ENCODE peak calls at places on chromosomes 16 and 17, in six cellular contexts. N, J, G, U, D and X are unnamed samples.

GRCh38 chr17:81097943-81098308 is 63.0 kb downstream of the BAIAP2 start:
- DNase-seq in N (no peak), J (no peak), G (no peak), U (no peak), D (peak), X (no peak)

GRCh38 chr17:50922739-50923405 is 56.7 kb upstream of the TOB1 start:
- DNase-seq in N (no peak), J (no peak), G (no peak), U (no peak), D (no peak), X (no peak)

GRCh38 chr16:88809068-88809675 is 2.6 kb downstream of the APRT start:
- DNase-seq in N (no peak), J (no peak), G (no peak), U (no peak), D (no peak), X (no peak)

GRCh38 chr17:37841232-37841631 is 83.0 kb upstream of the TBC1D3K start:
- DNase-seq in N (no peak), J (no peak), G (no peak), U (no peak), D (no peak), X (no peak)

GRCh38 chr17:29444589-29444988 is 54.4 kb downstream of the TAOK1 start:
- DNase-seq in N (no peak), J (no peak), G (no peak), U (no peak), D (peak), X (peak)

GRCh38 chr16:20348365-20349185 is 3.9 kb downstream of the UMOD start:
- DNase-seq in N (peak), J (peak), G (peak), U (no peak), D (no peak), X (no peak)

GRCh38 chr17:19291646-19292376 is 54.6 kb downstream of the EPN2 start:
- DNase-seq in N (no peak), J (no peak), G (no peak), U (no peak), D (no peak), X (no peak)

GRCh38 chr16:73713817-73714495 is 582.7 kb upstream of the PSMD7 start:
- DNase-seq in N (peak), J (no peak), G (peak), U (no peak), D (peak), X (peak)

GRCh38 chr16:20401475-20402016 is 3.0 kb downstream of the PDILT start:
- DNase-seq in N (no peak), J (no peak), G (no peak), U (no peak), D (no peak), X (no peak)

GRCh38 chr16:78022347-78022746 is at the start of gene CLEC3A:
- DNase-seq in N (peak), J (no peak), G (no peak), U (no peak), D (no peak), X (no peak)

GRCh38 chr16:24858219-24859041 is 12.7 kb downstream of the SLC5A11 start:
- DNase-seq in N (peak), J (no peak), G (peak), U (peak), D (peak), X (peak)

GRCh38 chr16:7137560-7138330 is 194.9 kb upstream of the RBFOX1 start:
- DNase-seq in N (peak), J (no peak), G (no peak), U (no peak), D (no peak), X (peak)

GRCh38 chr17:66526827-66527226 is 224.4 kb downstream of the PRKCA start:
- DNase-seq in N (no peak), J (no peak), G (no peak), U (no peak), D (no peak), X (no peak)

GRCh38 chr17:80927791-80928216 is 63.8 kb upstream of the CHMP6 start:
- DNase-seq in N (peak), J (no peak), G (no peak), U (no peak), D (peak), X (peak)

GRCh38 chr16:1258218-1258587 is 2.3 kb downstream of the TPSD1 start:
- DNase-seq in N (no peak), J (no peak), G (no peak), U (no peak), D (no peak), X (no peak)

GRCh38 chr17:17570207-17570797 is 21.2 kb downstream of the PEMT start:
- DNase-seq in N (peak), J (no peak), G (peak), U (no peak), D (peak), X (peak)

GRCh38 chr16:81558444-81559175 is 114.0 kb downstream of the CMIP start:
- DNase-seq in N (peak), J (no peak), G (no peak), U (no peak), D (no peak), X (no peak)

GRCh38 chr17:68831170-68831569 is 124.0 kb downstream of the ABCA8 start:
- DNase-seq in N (no peak), J (no peak), G (no peak), U (no peak), D (no peak), X (no peak)

GRCh38 chr17:39618252-39618913 is 8.4 kb upstream of the PPP1R1B start:
- DNase-seq in N (no peak), J (no peak), G (no peak), U (no peak), D (no peak), X (no peak)

GRCh38 chr17:61401280-61402072 is 1.8 kb downstream of the TBX2 start:
- DNase-seq in N (no peak), J (no peak), G (peak), U (no peak), D (peak), X (no peak)

GRCh38 chr17:81898029-81898866 is 3.8 kb upstream of the NPB start:
- DNase-seq in N (peak), J (no peak), G (no peak), U (no peak), D (peak), X (peak)

GRCh38 chr17:18132711-18133110 is 24.2 kb downstream of the MYO15A start:
- DNase-seq in N (no peak), J (no peak), G (no peak), U (no peak), D (no peak), X (no peak)

GRCh38 chr17:1908699-1909309 is 79.0 kb downstream of the RPA1 start:
- DNase-seq in N (peak), J (no peak), G (peak), U (peak), D (peak), X (peak)

GRCh38 chr16:69848635-69849545 is 86.8 kb downstream of the WWP2 start:
- DNase-seq in N (no peak), J (no peak), G (no peak), U (no peak), D (peak), X (no peak)

GRCh38 chr16:15035163-15035729 is 20.6 kb downstream of the NTAN1 start:
- DNase-seq in N (no peak), J (no peak), G (no peak), U (no peak), D (no peak), X (peak)

GRCh38 chr17:50149425-50150353 is 788 bp downstream of the PPP1R9B start:
- DNase-seq in N (peak), J (no peak), G (peak), U (no peak), D (peak), X (no peak)

GRCh38 chr17:40960144-40960543 is 6.6 kb downstream of the KRT39 start:
- DNase-seq in N (no peak), J (no peak), G (no peak), U (no peak), D (peak), X (peak)

GRCh38 chr17:45221081-45221996 is at the start of gene FMNL1:
- DNase-seq in N (no peak), J (no peak), G (no peak), U (no peak), D (no peak), X (no peak)

GRCh38 chr16:65617421-65617820 is 495.6 kb upstream of the CDH11 start:
- DNase-seq in N (no peak), J (no peak), G (no peak), U (no peak), D (no peak), X (no peak)

GRCh38 chr17:80477647-80478478 is 1.5 kb upstream of the NPTX1 start:
- DNase-seq in N (peak), J (no peak), G (peak), U (no peak), D (peak), X (peak)

GRCh38 chr17:82845163-82845807 is 5.5 kb upstream of the ZNF750 start:
- DNase-seq in N (no peak), J (no peak), G (no peak), U (no peak), D (no peak), X (no peak)

GRCh38 chr17:5816491-5816890 is 232.2 kb upstream of the NLRP1 start:
- DNase-seq in N (no peak), J (no peak), G (peak), U (no peak), D (no peak), X (no peak)

GRCh38 chr17:55536205-55536604 is 25.0 kb upstream of the SMIM36 start:
- DNase-seq in N (no peak), J (no peak), G (no peak), U (no peak), D (no peak), X (no peak)

GRCh38 chr17:55545765-55546164 is 34.5 kb upstream of the SMIM36 start:
- DNase-seq in N (no peak), J (no peak), G (no peak), U (no peak), D (no peak), X (no peak)

GRCh38 chr17:55546481-55546880 is 35.2 kb upstream of the SMIM36 start:
- DNase-seq in N (no peak), J (no peak), G (no peak), U (no peak), D (no peak), X (no peak)

GRCh38 chr17:55543709-55544108 is 32.5 kb upstream of the SMIM36 start:
- DNase-seq in N (no peak), J (no peak), G (no peak), U (no peak), D (no peak), X (no peak)

DNA sequence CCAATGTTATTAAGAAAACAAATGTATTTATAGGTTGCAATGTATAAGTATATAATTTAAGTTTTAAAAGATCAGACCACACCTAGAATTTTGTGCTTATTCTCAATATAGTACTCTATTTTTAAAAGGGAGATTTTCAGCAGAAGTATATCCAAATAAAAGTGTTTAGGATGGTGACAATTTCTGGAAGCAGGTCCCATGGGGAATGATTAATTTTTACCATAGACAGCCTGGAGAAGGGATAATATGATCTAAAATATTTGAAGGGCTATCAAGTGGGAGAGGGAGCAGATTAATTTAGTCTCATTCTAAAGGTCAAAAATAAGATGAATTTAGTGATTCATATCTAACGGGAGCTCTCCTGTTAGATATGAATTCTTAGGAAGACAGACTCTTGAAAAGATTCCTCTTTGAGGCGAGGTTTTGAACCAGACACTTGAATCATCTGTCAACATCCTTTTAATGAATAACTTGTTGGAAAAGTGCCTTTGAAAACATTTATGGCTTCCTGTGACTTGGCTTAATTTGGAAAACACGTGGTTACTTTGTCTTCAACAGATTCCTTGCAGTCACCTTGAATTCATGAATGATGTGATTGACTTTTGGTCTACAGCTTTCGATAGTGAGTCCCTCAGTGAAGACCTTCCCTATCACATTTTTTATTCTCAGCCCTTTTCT is 29.3 kb upstream of the SMIM36 start:
- DNase-seq in N (no peak), J (no peak), G (no peak), U (no peak), D (peak), X (no peak)
- H3K23ac ChIP-seq in N (no peak), J (no peak), G (no peak), U (no peak), D (no peak), X (no peak)

GRCh38 chr16:4337540-4338088 is 13.5 kb downstream of the PAM16 start:
- DNase-seq in N (no peak), J (no peak), G (no peak), U (no peak), D (no peak), X (no peak)

GRCh38 chr16:4339455-4339854 is 11.7 kb downstream of the PAM16 start:
- DNase-seq in N (no peak), J (no peak), G (no peak), U (no peak), D (no peak), X (no peak)

GRCh38 chr16:4338712-4339299 is 12.3 kb downstream of the PAM16 start:
- DNase-seq in N (no peak), J (no peak), G (no peak), U (no peak), D (no peak), X (no peak)

GRCh38 chr16:4336701-4337539 is 14.2 kb downstream of the PAM16 start:
- DNase-seq in N (no peak), J (no peak), G (peak), U (no peak), D (no peak), X (no peak)

DNA sequence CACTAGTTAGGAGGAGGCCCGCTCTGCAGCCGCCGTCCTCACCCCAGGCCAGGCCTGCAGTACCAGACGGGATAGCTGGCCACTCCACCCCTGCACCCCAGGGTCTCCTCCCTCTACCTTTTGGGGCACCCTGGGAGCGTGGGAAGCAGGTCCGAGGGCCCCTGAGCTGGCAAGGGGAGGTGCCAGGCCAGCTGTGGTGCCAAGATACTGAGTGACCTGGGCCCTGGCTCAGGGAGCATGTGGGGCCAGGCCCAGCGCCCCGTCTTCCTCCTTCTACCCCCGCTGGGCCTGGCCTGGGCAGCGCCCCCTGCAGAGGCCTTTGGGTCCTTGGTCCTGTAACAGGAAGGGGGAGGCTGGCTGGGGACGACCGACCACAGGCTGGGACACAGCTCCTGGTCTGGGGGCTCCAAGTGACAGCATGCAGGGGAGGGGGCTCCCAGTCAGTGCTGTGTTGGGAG is 13.0 kb downstream of the PAM16 start:
- DNase-seq in N (no peak), J (no peak), G (no peak), U (no peak), D (no peak), X (no peak)
- H3K23ac ChIP-seq in N (no peak), J (no peak), G (no peak), U (no peak), D (no peak), X (no peak)

GRCh38 chr17:79368521-79368920 is 242.3 kb downstream of the RBFOX3 start:
- DNase-seq in N (no peak), J (no peak), G (no peak), U (no peak), D (no peak), X (no peak)
- H3K23ac ChIP-seq in N (no peak), J (no peak), G (no peak), U (peak), D (no peak), X (no peak)

GRCh38 chr16:79537584-79537983 is 63.0 kb downstream of the MAF start:
- DNase-seq in N (no peak), J (no peak), G (no peak), U (no peak), D (no peak), X (no peak)

GRCh38 chr16:79540825-79541595 is 59.5 kb downstream of the MAF start:
- DNase-seq in N (no peak), J (no peak), G (no peak), U (no peak), D (no peak), X (no peak)

GRCh38 chr16:79547085-79547484 is 53.5 kb downstream of the MAF start:
- DNase-seq in N (no peak), J (no peak), G (no peak), U (no peak), D (no peak), X (no peak)

GRCh38 chr16:79543219-79543618 is 57.3 kb downstream of the MAF start:
- DNase-seq in N (no peak), J (no peak), G (no peak), U (no peak), D (no peak), X (no peak)

GRCh38 chr16:79542196-79542859 is 58.2 kb downstream of the MAF start:
- DNase-seq in N (no peak), J (no peak), G (no peak), U (no peak), D (no peak), X (no peak)
- H3K23ac ChIP-seq in N (no peak), J (no peak), G (no peak), U (no peak), D (no peak), X (no peak)

GRCh38 chr17:48908047-48908843 is at the start of gene UBE2Z:
- DNase-seq in N (peak), J (peak), G (peak), U (peak), D (peak), X (peak)
- H3K23ac ChIP-seq in N (no peak), J (no peak), G (no peak), U (peak), D (peak), X (no peak)

GRCh38 chr17:48615212-48615962 is at the start of gene HOXB8:
- DNase-seq in N (no peak), J (no peak), G (no peak), U (no peak), D (no peak), X (no peak)
- H3K23ac ChIP-seq in N (peak), J (no peak), G (no peak), U (no peak), D (no peak), X (no peak)

GRCh38 chr16:2459647-2460390 is at the start of gene TEDC2:
- DNase-seq in N (peak), J (peak), G (peak), U (peak), D (peak), X (peak)
- H3K23ac ChIP-seq in N (no peak), J (peak), G (no peak), U (peak), D (peak), X (no peak)

DNA sequence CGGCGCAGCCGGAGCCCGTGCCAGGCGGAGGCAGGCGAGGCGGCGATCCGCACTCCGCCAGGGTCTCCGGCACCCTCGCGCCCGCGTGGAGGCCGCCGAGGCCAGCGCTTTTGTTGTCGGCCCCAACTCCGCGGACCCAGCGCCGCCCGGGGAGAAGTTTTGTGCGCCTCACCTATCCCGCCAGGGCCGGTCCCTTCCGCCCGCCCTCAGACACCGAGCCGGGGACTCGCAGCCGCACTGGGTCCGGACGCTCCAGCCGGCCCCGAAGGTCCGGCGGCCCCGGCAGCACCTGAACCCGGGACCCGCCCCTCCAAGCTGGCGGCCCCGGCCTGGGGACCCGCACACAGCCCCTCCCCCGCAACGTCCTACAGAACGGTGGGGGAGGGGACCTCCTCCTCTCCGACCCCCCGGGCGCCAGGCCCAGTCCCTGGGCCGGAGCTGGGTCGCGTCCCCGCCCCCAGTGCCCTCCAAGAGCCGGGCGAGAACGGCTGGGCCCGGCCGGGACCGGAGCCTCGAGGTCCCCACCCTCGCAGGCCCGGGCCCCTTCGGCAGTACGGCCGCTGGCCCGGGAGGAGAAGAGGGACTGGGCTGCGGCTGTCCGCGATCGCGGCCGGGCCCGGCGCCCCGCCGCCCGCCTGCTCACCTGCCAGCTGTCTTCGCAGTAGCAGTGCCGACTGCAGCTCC is 705 bp downstream of the UBE2G1 start:
- DNase-seq in N (peak), J (no peak), G (peak), U (peak), D (no peak), X (peak)
- H3K23ac ChIP-seq in N (peak), J (no peak), G (no peak), U (peak), D (peak), X (no peak)